ENCODE peak calls at places on chromosome 18, in four cellular contexts. A is cardiac fibroblast, K is AG04449, M is colonic mucosa. C is an unnamed sample.

GRCh38 chr18:31977270-31977872 is 34.4 kb upstream of the TRAPPC8 start:
- DNase-seq in A (peak), K (no peak), M (peak), C (peak)

GRCh38 chr18:11689031-11689971 is at the start of gene GNAL:
- DNase-seq in A (peak), K (peak), M (peak), C (peak)

GRCh38 chr18:49550621-49551020 is 11.2 kb upstream of the LIPG start:
- DNase-seq in A (no peak), K (no peak), M (no peak), C (no peak)

GRCh38 chr18:79552140-79552631 is 127.4 kb upstream of the CTDP1 start:
- DNase-seq in A (no peak), K (no peak), M (no peak), C (no peak)

GRCh38 chr18:57434536-57435494 is at the start of gene ONECUT2:
- DNase-seq in A (peak), K (peak), M (peak), C (peak)

GRCh38 chr18:68840554-68841263 is 42.8 kb downstream of the CCDC102B start:
- DNase-seq in A (peak), K (peak), M (no peak), C (no peak)

GRCh38 chr18:7272268-7273049 is 41.6 kb downstream of the LRRC30 start:
- DNase-seq in A (peak), K (no peak), M (peak), C (peak)

GRCh38 chr18:46211816-46212215 is 107.6 kb downstream of the HAUS1 start:
- DNase-seq in A (peak), K (no peak), M (no peak), C (no peak)

GRCh38 chr18:46314011-46314410 is 209.8 kb downstream of the HAUS1 start:
- DNase-seq in A (no peak), K (no peak), M (no peak), C (no peak)

GRCh38 chr18:58231930-58232329 is 187.9 kb downstream of the NEDD4L start:
- DNase-seq in A (no peak), K (no peak), M (no peak), C (no peak)

GRCh38 chr18:54004828-54005227 is 219.6 kb downstream of the MBD2 start:
- DNase-seq in A (peak), K (no peak), M (no peak), C (no peak)

GRCh38 chr18:74213429-74213828 is 65.1 kb downstream of the TIMM21 start:
- DNase-seq in A (no peak), K (no peak), M (no peak), C (no peak)

GRCh38 chr18:9782073-9782857 is 74.2 kb downstream of the RAB31 start:
- DNase-seq in A (peak), K (peak), M (no peak), C (no peak)

GRCh38 chr18:59814872-59815271 is 84.9 kb upstream of the PMAIP1 start:
- DNase-seq in A (peak), K (peak), M (no peak), C (no peak)

GRCh38 chr18:60027397-60027796 is 127.6 kb downstream of the PMAIP1 start:
- DNase-seq in A (no peak), K (no peak), M (no peak), C (no peak)

GRCh38 chr18:48139427-48140347 is 209.2 kb upstream of the SMAD2 start:
- DNase-seq in A (no peak), K (no peak), M (peak), C (no peak)

GRCh38 chr18:55650363-55650870 is 62.4 kb upstream of the TCF4 start:
- DNase-seq in A (no peak), K (no peak), M (no peak), C (no peak)

GRCh38 chr18:58271770-58272169 is 227.7 kb downstream of the NEDD4L start:
- DNase-seq in A (no peak), K (no peak), M (no peak), C (no peak)

GRCh38 chr18:54222922-54223567 is 1.4 kb downstream of the MBD2 start:
- DNase-seq in A (no peak), K (no peak), M (peak), C (no peak)

GRCh38 chr18:23146861-23147469 is 11.7 kb downstream of the CABLES1 start:
- DNase-seq in A (no peak), K (no peak), M (no peak), C (no peak)

GRCh38 chr18:51405683-51406477 is 208.4 kb upstream of the MEX3C start:
- DNase-seq in A (no peak), K (no peak), M (no peak), C (no peak)

DNA sequence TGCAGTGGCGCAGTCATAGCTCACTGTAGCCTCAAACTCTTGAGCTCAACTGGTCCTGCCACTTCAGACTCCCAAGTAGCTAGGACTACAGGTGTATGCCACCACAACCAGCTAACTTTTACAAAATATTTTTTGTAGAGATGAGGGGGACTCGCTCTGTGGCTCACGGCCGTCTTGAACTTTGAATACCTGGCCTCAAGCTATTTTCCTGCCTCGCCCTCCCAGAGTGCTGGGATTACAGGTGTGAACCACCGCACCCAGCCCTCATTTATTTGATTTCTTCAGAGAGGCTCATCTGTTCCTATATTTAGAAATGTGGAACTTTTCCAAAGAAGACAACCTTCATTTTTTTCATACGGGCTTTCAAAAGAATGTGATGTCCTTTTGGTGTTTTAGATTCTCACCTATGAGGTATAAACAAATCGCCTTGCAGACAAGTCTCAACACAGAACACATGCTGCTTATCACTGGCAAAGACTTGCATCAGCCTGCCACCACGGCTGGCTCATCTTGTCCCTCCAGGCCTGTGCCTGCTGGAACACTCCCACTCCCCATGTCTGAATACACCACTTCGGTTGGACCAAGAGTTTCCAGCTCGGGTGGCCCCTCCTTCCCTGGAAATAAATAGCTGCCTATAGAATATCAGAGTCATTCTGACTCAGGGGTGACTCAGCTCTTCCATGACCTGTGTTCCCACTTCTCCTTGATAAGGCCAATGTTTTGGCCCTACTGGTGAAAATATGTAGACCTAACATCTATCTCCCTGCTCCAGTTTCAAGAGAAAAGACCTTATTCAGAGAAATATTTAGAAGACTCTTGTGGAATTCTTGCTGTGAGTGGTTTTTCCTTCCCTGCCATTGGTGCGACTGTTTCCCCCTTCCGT is 202.6 kb downstream of the TGIF1 start:
- DNase-seq in A (peak), K (peak), M (peak), C (no peak)
- TF ChIP-seq CTCF in A (peak), K (no peak), M (no peak), C (no peak)

DNA sequence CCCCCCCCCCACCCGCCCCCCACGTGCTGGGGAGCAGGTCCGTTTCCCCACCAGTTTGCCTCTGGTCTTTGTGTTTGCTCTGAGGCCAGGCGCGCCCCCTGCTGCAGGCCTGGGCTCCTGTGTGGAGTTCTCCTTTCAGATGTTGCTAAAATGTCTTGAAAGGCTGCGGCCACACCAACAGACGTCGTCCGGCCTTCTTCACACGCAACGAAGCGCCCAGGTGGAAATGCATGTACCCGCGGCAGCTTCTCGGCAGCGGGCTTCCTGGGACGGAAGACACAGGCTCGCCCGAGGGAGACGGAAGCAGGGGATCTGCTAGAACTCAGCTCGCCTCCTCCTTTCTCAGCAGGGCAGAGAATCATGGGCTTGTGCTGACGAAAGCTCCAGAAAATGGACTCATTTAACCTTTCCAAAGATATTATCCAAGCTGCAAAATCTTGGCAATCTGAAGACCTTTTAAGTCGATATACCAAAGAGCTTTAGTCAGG is 125.3 kb upstream of the ZNF516 start:
- DNase-seq in A (peak), K (no peak), M (peak), C (peak)
- TF ChIP-seq CTCF in A (peak), K (peak), M (peak), C (peak)

GRCh38 chr18:27778441-27778840 is 398.5 kb downstream of the CDH2 start:
- DNase-seq in A (peak), K (no peak), M (no peak), C (no peak)
- TF ChIP-seq CTCF in A (peak), K (peak), M (no peak), C (no peak)

DNA sequence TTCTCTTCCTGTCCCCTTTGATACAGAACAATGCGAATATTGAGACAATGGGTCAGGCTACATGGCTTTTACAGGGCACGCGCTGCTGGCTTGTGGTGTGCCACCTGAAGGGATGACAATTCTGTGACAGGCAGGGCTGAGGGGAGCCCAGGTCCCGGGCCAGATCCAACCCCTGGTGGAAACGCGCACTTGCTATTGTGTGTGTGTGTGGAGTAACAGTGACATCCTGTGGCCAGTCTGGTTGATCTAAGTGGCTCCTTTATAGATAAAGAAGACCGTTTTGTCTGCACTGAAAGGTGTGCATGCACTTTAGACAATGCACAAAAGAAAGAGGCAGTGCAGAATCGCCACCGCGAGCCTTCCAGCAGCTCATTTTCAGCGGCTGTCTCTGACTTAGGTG is 273.6 kb downstream of the HRH4 start:
- DNase-seq in A (no peak), K (no peak), M (no peak), C (peak)
- TF ChIP-seq CTCF in A (no peak), K (no peak), M (no peak), C (peak)